ENCODE peak calls at places on chromosomes 13 and 19, in eight cellular contexts. D is fibroblast of pulmonary artery; F is heart left ventricle; B is mammary epithelial cell; W is pancreas; V is fibroblast of the aortic adventitia; X is breast epithelium; H is CD8-positive, alpha-beta memory T cell. Y is an unnamed sample.

GRCh38 chr13:48398450-48399095 is 14.3 kb downstream of the LPAR6 start:
- DNase-seq in D (peak), F (no peak), B (peak), W (no peak), V (peak), X (no peak), H (no peak), Y (no peak)

GRCh38 chr19:22332924-22333323 is 46.7 kb downstream of the ZNF729 start:
- DNase-seq in D (no peak), F (no peak), B (peak), W (no peak), V (no peak), X (no peak), H (no peak), Y (no peak)

GRCh38 chr13:26476111-26476743 is 81.3 kb upstream of the WASF3 start:
- DNase-seq in D (peak), F (peak), B (no peak), W (no peak), V (peak), X (no peak), H (no peak), Y (no peak)

GRCh38 chr19:8108560-8109445 is 40.6 kb downstream of the FBN3 start:
- DNase-seq in D (no peak), F (no peak), B (no peak), W (no peak), V (no peak), X (no peak), H (no peak), Y (no peak)

GRCh38 chr13:32622827-32623226 is 36.6 kb downstream of the PDS5B start:
- DNase-seq in D (no peak), F (no peak), B (no peak), W (no peak), V (no peak), X (no peak), H (no peak), Y (no peak)

GRCh38 chr19:1065606-1066109 is 1.3 kb upstream of the ARHGAP45 start:
- DNase-seq in D (no peak), F (no peak), B (peak), W (no peak), V (no peak), X (no peak), H (peak), Y (no peak)

GRCh38 chr19:40284501-40285352 is at the start of gene AKT2:
- DNase-seq in D (peak), F (peak), B (peak), W (no peak), V (peak), X (no peak), H (peak), Y (no peak)

GRCh38 chr13:71252191-71252704 is 614.8 kb downstream of the DACH1 start:
- DNase-seq in D (peak), F (no peak), B (no peak), W (no peak), V (no peak), X (no peak), H (no peak), Y (peak)

GRCh38 chr13:66180806-66181205 is 1049.3 kb downstream of the PCDH9 start:
- DNase-seq in D (no peak), F (no peak), B (no peak), W (no peak), V (peak), X (no peak), H (no peak), Y (no peak)

GRCh38 chr13:33321686-33322473 is 36.3 kb upstream of the STARD13 start:
- DNase-seq in D (peak), F (no peak), B (no peak), W (no peak), V (peak), X (no peak), H (no peak), Y (peak)

GRCh38 chr19:48752511-48753365 is at the start of gene FUT1:
- DNase-seq in D (no peak), F (peak), B (peak), W (peak), V (no peak), X (peak), H (peak), Y (peak)

GRCh38 chr19:54325194-54325621 is 12.2 kb upstream of the LILRA5 start:
- DNase-seq in D (peak), F (no peak), B (peak), W (peak), V (peak), X (no peak), H (peak), Y (peak)

GRCh38 chr19:20662421-20663105 is 1.2 kb upstream of the ZNF626 start:
- DNase-seq in D (no peak), F (no peak), B (no peak), W (no peak), V (no peak), X (no peak), H (no peak), Y (no peak)

GRCh38 chr13:114313061-114313860 is 1.0 kb upstream of the CHAMP1 start:
- DNase-seq in D (no peak), F (no peak), B (no peak), W (no peak), V (no peak), X (no peak), H (no peak), Y (peak)

GRCh38 chr13:20441879-20442278 is 83.8 kb downstream of the CRYL1 start:
- DNase-seq in D (peak), F (no peak), B (peak), W (no peak), V (peak), X (no peak), H (no peak), Y (peak)

GRCh38 chr13:102440259-102440936 is 38.5 kb upstream of the FGF14 start:
- DNase-seq in D (no peak), F (no peak), B (peak), W (peak), V (no peak), X (no peak), H (no peak), Y (no peak)

GRCh38 chr13:49995535-49996165 is 1.2 kb upstream of the TRIM13 start:
- DNase-seq in D (no peak), F (no peak), B (no peak), W (no peak), V (peak), X (no peak), H (no peak), Y (peak)

GRCh38 chr13:33497146-33497845 is 211.7 kb upstream of the STARD13 start:
- DNase-seq in D (no peak), F (no peak), B (no peak), W (no peak), V (peak), X (no peak), H (no peak), Y (no peak)

GRCh38 chr19:50909240-50910070 is 1.7 kb downstream of the KLK4 start:
- DNase-seq in D (peak), F (no peak), B (peak), W (peak), V (no peak), X (peak), H (no peak), Y (peak)

GRCh38 chr13:63435668-63436275 is 2020.1 kb upstream of the PCDH20 start:
- DNase-seq in D (peak), F (no peak), B (peak), W (no peak), V (peak), X (no peak), H (no peak), Y (peak)

GRCh38 chr13:49714757-49715156 is 23.5 kb upstream of the EBPL start:
- DNase-seq in D (no peak), F (no peak), B (no peak), W (no peak), V (no peak), X (no peak), H (no peak), Y (no peak)

GRCh38 chr19:5356918-5357317 is 16.3 kb upstream of the PTPRS start:
- DNase-seq in D (no peak), F (no peak), B (no peak), W (no peak), V (no peak), X (no peak), H (no peak), Y (no peak)

GRCh38 chr19:482186-483041 is 13.9 kb upstream of the MADCAM1 start:
- DNase-seq in D (no peak), F (peak), B (no peak), W (no peak), V (no peak), X (no peak), H (no peak), Y (no peak)

GRCh38 chr13:90445179-90445578 is 902.3 kb upstream of the MIR17HG start:
- DNase-seq in D (peak), F (no peak), B (peak), W (no peak), V (peak), X (no peak), H (no peak), Y (peak)

GRCh38 chr13:77305276-77305675 is 21.6 kb downstream of the MYCBP2 start:
- DNase-seq in D (peak), F (no peak), B (no peak), W (no peak), V (no peak), X (no peak), H (no peak), Y (peak)

GRCh38 chr13:21970172-21970571 is 299.3 kb downstream of the FGF9 start:
- DNase-seq in D (no peak), F (no peak), B (no peak), W (no peak), V (peak), X (no peak), H (no peak), Y (no peak)

GRCh38 chr19:41616785-41617621 is 9.9 kb downstream of the CEACAM4 start:
- DNase-seq in D (peak), F (no peak), B (peak), W (no peak), V (peak), X (no peak), H (no peak), Y (peak)

GRCh38 chr19:41617941-41618730 is 8.7 kb downstream of the CEACAM4 start:
- DNase-seq in D (no peak), F (no peak), B (no peak), W (no peak), V (no peak), X (no peak), H (peak), Y (no peak)

GRCh38 chr19:41615207-41615606 is 11.7 kb downstream of the CEACAM4 start:
- DNase-seq in D (no peak), F (no peak), B (no peak), W (no peak), V (no peak), X (no peak), H (no peak), Y (no peak)

GRCh38 chr19:41607668-41608067 is 19.2 kb downstream of the CEACAM4 start:
- DNase-seq in D (no peak), F (no peak), B (no peak), W (no peak), V (no peak), X (no peak), H (no peak), Y (no peak)

DNA sequence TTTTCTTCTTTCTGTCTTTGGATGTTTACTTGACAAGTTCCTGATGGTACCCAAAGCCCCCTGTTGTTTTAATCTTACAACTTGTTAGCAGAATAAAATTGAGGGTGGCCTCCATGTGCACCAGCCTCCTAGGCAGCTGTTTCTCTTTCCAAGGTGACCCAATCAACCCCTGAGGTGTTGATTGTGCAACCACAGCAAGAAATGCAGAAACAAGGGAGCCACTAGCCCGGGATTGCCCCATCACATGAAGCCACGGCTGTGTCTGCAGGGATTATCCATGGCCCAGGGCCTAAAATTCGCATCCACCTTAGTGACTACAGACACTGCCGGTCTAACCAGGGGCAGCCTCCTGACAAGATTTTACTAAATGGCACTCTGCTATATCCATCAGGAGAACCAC is 14.4 kb downstream of the CEACAM4 start:
- DNase-seq in D (no peak), F (no peak), B (no peak), W (no peak), V (no peak), X (no peak), H (no peak), Y (no peak)
- H3K4me3 ChIP-seq in D (no peak), F (no peak), B (no peak), W (no peak), V (no peak), X (no peak), H (no peak), Y (no peak)

DNA sequence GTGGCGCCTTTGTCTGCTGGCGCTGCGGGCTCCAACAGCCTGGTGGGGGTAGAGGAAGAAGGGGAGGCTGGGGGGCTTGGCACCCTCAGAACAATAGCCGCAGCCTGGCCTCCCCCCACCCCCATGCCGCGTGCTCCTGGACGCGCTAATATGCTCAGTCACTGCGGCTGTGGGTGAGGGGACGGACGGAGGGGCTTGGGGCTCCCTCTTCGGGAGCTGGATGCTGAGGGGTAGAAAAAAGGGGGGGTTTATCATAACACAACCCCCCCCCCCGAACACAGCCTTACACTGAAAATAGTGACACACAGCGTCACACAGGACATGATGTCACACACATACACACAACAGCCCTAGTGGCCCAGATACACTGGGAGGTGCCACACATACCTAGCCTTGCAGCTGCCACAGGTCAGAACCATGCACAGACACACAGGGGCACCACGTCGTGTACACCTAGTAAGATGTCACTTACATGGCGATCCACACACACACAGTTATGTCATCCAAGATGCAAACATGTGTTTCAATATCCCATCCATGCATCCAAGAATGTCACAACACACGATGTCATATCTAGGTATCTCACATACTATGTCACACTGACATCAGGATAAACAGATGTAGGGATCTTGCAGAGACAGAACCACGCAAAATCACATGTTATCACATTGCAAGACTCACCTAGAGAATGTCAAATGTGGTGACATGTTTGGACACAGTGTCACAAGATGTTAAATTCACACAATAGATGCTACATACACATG is 760 bp downstream of the MAST1 start:
- DNase-seq in D (no peak), F (no peak), B (no peak), W (no peak), V (no peak), X (no peak), H (peak), Y (no peak)
- H3K4me3 ChIP-seq in D (no peak), F (peak), B (no peak), W (no peak), V (no peak), X (peak), H (peak), Y (no peak)

DNA sequence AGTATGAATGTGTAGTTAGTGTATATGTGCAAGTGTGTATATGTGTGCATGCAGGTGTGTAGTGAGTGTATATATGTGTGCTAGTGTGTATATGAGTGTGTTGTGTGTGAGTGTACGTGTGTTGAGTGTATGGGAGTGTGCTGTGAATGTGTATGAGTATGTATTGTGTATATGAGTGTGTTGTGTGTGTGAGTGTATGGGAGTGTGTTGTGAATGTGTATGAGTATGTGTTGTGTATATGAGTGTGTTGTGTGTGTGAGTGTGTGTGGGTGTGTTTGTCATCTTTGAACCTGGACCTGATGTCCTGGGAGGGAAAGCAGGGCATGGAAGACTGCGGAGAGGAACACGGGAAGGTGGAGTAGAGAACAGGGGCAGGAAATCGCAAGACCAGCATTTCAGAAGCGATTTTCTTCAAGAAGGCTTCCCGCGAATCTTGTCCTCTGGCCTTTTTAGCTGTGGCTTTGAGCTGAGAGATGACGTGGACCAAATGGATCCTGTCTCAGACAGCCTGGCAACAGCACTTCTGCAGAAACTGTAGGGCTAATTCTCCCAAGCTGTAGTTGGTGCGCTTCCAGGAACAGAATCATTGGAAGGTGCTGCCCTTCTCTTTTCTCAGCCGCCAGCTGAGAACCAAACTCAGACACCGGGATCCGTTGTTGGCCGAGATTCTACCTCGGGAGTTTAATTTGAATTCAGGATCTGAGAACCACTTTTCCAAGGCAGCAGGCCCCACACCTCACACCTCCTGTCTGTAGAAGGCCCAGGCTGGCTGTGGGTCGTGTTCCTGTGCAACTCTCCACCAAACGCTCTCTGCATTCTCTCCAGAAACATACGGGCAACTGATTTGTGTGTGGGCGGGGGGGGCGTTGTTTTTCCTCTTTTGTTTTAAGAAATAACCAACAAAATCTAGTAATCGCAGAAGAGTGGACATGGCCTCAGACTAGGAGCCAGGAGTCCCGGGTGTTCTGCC is 94.7 kb upstream of the RAP2A start:
- DNase-seq in D (peak), F (peak), B (peak), W (no peak), V (peak), X (no peak), H (no peak), Y (peak)
- H3K4me3 ChIP-seq in D (no peak), F (no peak), B (no peak), W (no peak), V (peak), X (peak), H (no peak), Y (no peak)

GRCh38 chr19:46730595-46730994 is 13.7 kb upstream of the PRKD2 start:
- DNase-seq in D (no peak), F (no peak), B (no peak), W (no peak), V (no peak), X (no peak), H (no peak), Y (no peak)

GRCh38 chr19:46731007-46731501 is 14.1 kb upstream of the PRKD2 start:
- DNase-seq in D (peak), F (peak), B (peak), W (no peak), V (peak), X (no peak), H (no peak), Y (peak)

GRCh38 chr19:46730187-46730586 is 13.3 kb upstream of the PRKD2 start:
- DNase-seq in D (no peak), F (no peak), B (no peak), W (no peak), V (no peak), X (no peak), H (no peak), Y (no peak)

GRCh38 chr19:46732172-46732938 is 13.5 kb upstream of the FKRP start:
- DNase-seq in D (no peak), F (no peak), B (no peak), W (no peak), V (no peak), X (no peak), H (no peak), Y (no peak)

DNA sequence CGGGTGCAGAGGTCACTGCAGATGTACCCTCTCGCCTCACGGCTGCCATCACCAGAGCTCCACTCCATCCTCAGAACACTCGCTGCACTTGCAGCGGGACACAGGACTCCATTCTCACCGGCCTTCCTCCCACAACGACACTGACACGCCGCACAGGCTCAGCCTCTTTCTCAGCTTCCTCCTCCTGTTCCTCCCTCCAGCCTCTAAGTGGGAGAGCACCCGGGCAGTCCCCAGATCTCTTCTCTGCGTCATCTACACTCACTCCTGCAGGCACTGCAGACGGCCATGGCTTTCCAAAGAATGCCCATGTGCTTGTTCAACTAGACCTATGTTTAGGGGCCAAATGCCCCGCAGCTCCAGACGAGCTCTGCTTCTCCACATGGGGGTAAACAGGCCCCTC is 14.3 kb upstream of the FKRP start:
- DNase-seq in D (peak), F (no peak), B (peak), W (no peak), V (no peak), X (no peak), H (no peak), Y (no peak)
- H3K4me3 ChIP-seq in D (no peak), F (peak), B (no peak), W (no peak), V (no peak), X (no peak), H (no peak), Y (no peak)

GRCh38 chr19:36031308-36031707 is 1.4 kb downstream of the CLIP3 start:
- DNase-seq in D (no peak), F (no peak), B (no peak), W (no peak), V (no peak), X (no peak), H (no peak), Y (no peak)
- H3K4me3 ChIP-seq in D (peak), F (no peak), B (no peak), W (no peak), V (no peak), X (no peak), H (no peak), Y (no peak)

DNA sequence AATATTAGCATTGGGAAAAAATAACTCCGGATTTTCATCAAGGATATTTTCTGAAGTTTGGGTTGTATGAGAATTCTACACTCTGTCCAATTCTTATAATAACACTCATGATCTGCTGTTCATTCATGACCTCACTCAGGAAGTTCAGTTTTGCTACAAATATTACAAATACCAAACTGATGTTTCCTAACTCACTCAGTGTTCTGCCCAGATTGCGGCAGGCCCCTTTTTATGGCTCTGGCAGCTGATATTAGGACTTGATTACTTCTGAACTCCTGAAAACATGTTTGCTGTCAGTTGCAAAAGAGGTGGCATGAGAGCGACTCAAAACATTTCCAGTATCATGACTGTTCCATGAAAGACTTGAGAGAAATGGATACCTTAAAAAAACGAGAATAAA is 188.0 kb downstream of the RGCC start:
- DNase-seq in D (peak), F (no peak), B (peak), W (peak), V (peak), X (peak), H (no peak), Y (peak)
- H3K4me3 ChIP-seq in D (no peak), F (no peak), B (no peak), W (no peak), V (no peak), X (no peak), H (no peak), Y (no peak)

GRCh38 chr19:9161427-9161826 is 17.4 kb upstream of the OR7D2 start:
- DNase-seq in D (no peak), F (no peak), B (no peak), W (no peak), V (no peak), X (no peak), H (no peak), Y (no peak)
- H3K4me3 ChIP-seq in D (no peak), F (no peak), B (no peak), W (no peak), V (no peak), X (no peak), H (no peak), Y (no peak)

GRCh38 chr19:18650048-18650435 is 13.2 kb downstream of the KLHL26 start:
- DNase-seq in D (peak), F (peak), B (no peak), W (no peak), V (peak), X (no peak), H (no peak), Y (peak)
- H3K4me3 ChIP-seq in D (no peak), F (peak), B (no peak), W (no peak), V (no peak), X (peak), H (no peak), Y (no peak)